ENCODE peak calls at places on chromosomes 2 and 18, in eight cellular contexts. One of them, this sample, is unnamed.

GRCh38 chr2:8023241-8023640 is 658.6 kb upstream of the ID2 start:
- DNase-seq in chondrocyte: no peak
- DNase-seq in fibroblast of villous mesenchyme: no peak
- DNase-seq in kidney: no peak
- DNase-seq in retinal pigment epithelial cell: no peak
- DNase-seq in H9: no peak
- DNase-seq in activated naive CD8-positive, alpha-beta T cell treated with anti-CD3 and anti-CD28 coated beads, Interleukin-2, amount 50 U/mL, for 24 hours: no peak
- DNase-seq in kidney tubule cell: no peak
- DNase-seq in this sample: no peak

GRCh38 chr2:135662088-135662487 is 79.6 kb upstream of the UBXN4 start:
- DNase-seq in chondrocyte: no peak
- DNase-seq in fibroblast of villous mesenchyme: peak; percentile 53
- DNase-seq in kidney: no peak
- DNase-seq in retinal pigment epithelial cell: no peak
- DNase-seq in H9: no peak
- DNase-seq in activated naive CD8-positive, alpha-beta T cell treated with anti-CD3 and anti-CD28 coated beads, Interleukin-2, amount 50 U/mL, for 24 hours: no peak
- DNase-seq in kidney tubule cell: peak; percentile 16
- DNase-seq in this sample: no peak

GRCh38 chr2:85748948-85749875 is 4.6 kb upstream of the ATOH8 start:
- DNase-seq in chondrocyte: no peak
- DNase-seq in fibroblast of villous mesenchyme: peak; percentile 39
- DNase-seq in kidney: peak; percentile 54
- DNase-seq in retinal pigment epithelial cell: no peak
- DNase-seq in H9: no peak
- DNase-seq in activated naive CD8-positive, alpha-beta T cell treated with anti-CD3 and anti-CD28 coated beads, Interleukin-2, amount 50 U/mL, for 24 hours: no peak
- DNase-seq in kidney tubule cell: no peak
- DNase-seq in this sample: no peak

GRCh38 chr2:189633392-189633811 is 27.9 kb upstream of the ASNSD1 start:
- DNase-seq in chondrocyte: no peak
- DNase-seq in fibroblast of villous mesenchyme: no peak
- DNase-seq in kidney: peak; percentile 38
- DNase-seq in retinal pigment epithelial cell: no peak
- DNase-seq in H9: no peak
- DNase-seq in activated naive CD8-positive, alpha-beta T cell treated with anti-CD3 and anti-CD28 coated beads, Interleukin-2, amount 50 U/mL, for 24 hours: no peak
- DNase-seq in kidney tubule cell: no peak
- DNase-seq in this sample: no peak

GRCh38 chr2:173830169-173830568 is 135.0 kb downstream of the SP3 start:
- DNase-seq in chondrocyte: no peak
- DNase-seq in fibroblast of villous mesenchyme: peak; percentile 8
- DNase-seq in kidney: no peak
- DNase-seq in retinal pigment epithelial cell: no peak
- DNase-seq in H9: no peak
- DNase-seq in activated naive CD8-positive, alpha-beta T cell treated with anti-CD3 and anti-CD28 coated beads, Interleukin-2, amount 50 U/mL, for 24 hours: no peak
- DNase-seq in kidney tubule cell: no peak
- DNase-seq in this sample: no peak

GRCh38 chr2:240215676-240216051 is 75.2 kb upstream of the OTOS start:
- DNase-seq in chondrocyte: no peak
- DNase-seq in fibroblast of villous mesenchyme: no peak
- DNase-seq in kidney: no peak
- DNase-seq in retinal pigment epithelial cell: no peak
- DNase-seq in H9: no peak
- DNase-seq in activated naive CD8-positive, alpha-beta T cell treated with anti-CD3 and anti-CD28 coated beads, Interleukin-2, amount 50 U/mL, for 24 hours: no peak
- DNase-seq in kidney tubule cell: no peak
- DNase-seq in this sample: no peak

GRCh38 chr18:3048121-3048520 is 35.2 kb upstream of the LPIN2 start:
- DNase-seq in chondrocyte: no peak
- DNase-seq in fibroblast of villous mesenchyme: no peak
- DNase-seq in kidney: no peak
- DNase-seq in retinal pigment epithelial cell: no peak
- DNase-seq in H9: no peak
- DNase-seq in activated naive CD8-positive, alpha-beta T cell treated with anti-CD3 and anti-CD28 coated beads, Interleukin-2, amount 50 U/mL, for 24 hours: no peak
- DNase-seq in kidney tubule cell: no peak
- DNase-seq in this sample: no peak

GRCh38 chr2:134233733-134234135 is 20.1 kb upstream of the MGAT5 start:
- DNase-seq in chondrocyte: no peak
- DNase-seq in fibroblast of villous mesenchyme: no peak
- DNase-seq in kidney: no peak
- DNase-seq in retinal pigment epithelial cell: no peak
- DNase-seq in H9: no peak
- DNase-seq in activated naive CD8-positive, alpha-beta T cell treated with anti-CD3 and anti-CD28 coated beads, Interleukin-2, amount 50 U/mL, for 24 hours: no peak
- DNase-seq in kidney tubule cell: peak; percentile 77
- DNase-seq in this sample: no peak

GRCh38 chr2:172119089-172119488 is 16.4 kb upstream of the DLX2 start:
- DNase-seq in chondrocyte: no peak
- DNase-seq in fibroblast of villous mesenchyme: peak; percentile 52
- DNase-seq in kidney: no peak
- DNase-seq in retinal pigment epithelial cell: no peak
- DNase-seq in H9: no peak
- DNase-seq in activated naive CD8-positive, alpha-beta T cell treated with anti-CD3 and anti-CD28 coated beads, Interleukin-2, amount 50 U/mL, for 24 hours: no peak
- DNase-seq in kidney tubule cell: peak; percentile 67
- DNase-seq in this sample: no peak

GRCh38 chr2:54801422-54801821 is 78.0 kb downstream of the EML6 start:
- DNase-seq in chondrocyte: no peak
- DNase-seq in fibroblast of villous mesenchyme: no peak
- DNase-seq in kidney: no peak
- DNase-seq in retinal pigment epithelial cell: no peak
- DNase-seq in H9: no peak
- DNase-seq in activated naive CD8-positive, alpha-beta T cell treated with anti-CD3 and anti-CD28 coated beads, Interleukin-2, amount 50 U/mL, for 24 hours: no peak
- DNase-seq in kidney tubule cell: no peak
- DNase-seq in this sample: no peak

GRCh38 chr18:59696311-59697235 is 650 bp downstream of the CCBE1 start:
- DNase-seq in chondrocyte: no peak
- DNase-seq in fibroblast of villous mesenchyme: peak; percentile 67
- DNase-seq in kidney: no peak
- DNase-seq in retinal pigment epithelial cell: no peak
- DNase-seq in H9: peak; percentile 74
- DNase-seq in activated naive CD8-positive, alpha-beta T cell treated with anti-CD3 and anti-CD28 coated beads, Interleukin-2, amount 50 U/mL, for 24 hours: no peak
- DNase-seq in kidney tubule cell: peak; percentile 43
- DNase-seq in this sample: no peak

GRCh38 chr2:84173041-84173440 is 286.0 kb downstream of the SUCLG1 start:
- DNase-seq in chondrocyte: no peak
- DNase-seq in fibroblast of villous mesenchyme: no peak
- DNase-seq in kidney: no peak
- DNase-seq in retinal pigment epithelial cell: no peak
- DNase-seq in H9: no peak
- DNase-seq in activated naive CD8-positive, alpha-beta T cell treated with anti-CD3 and anti-CD28 coated beads, Interleukin-2, amount 50 U/mL, for 24 hours: no peak
- DNase-seq in kidney tubule cell: no peak
- DNase-seq in this sample: no peak

GRCh38 chr18:54327818-54328217 is 29.8 kb downstream of the STARD6 start:
- DNase-seq in chondrocyte: no peak
- DNase-seq in fibroblast of villous mesenchyme: no peak
- DNase-seq in kidney: no peak
- DNase-seq in retinal pigment epithelial cell: no peak
- DNase-seq in H9: no peak
- DNase-seq in activated naive CD8-positive, alpha-beta T cell treated with anti-CD3 and anti-CD28 coated beads, Interleukin-2, amount 50 U/mL, for 24 hours: no peak
- DNase-seq in kidney tubule cell: no peak
- DNase-seq in this sample: no peak

This sample was measured in T-helper 17 cell.